ENCODE peak calls at places on chromosomes 4 and X, in five cellular contexts. J is HCT116, F is upper lobe of left lung, A is A549, T is heart left ventricle. C is an unnamed sample.

GRCh38 chrX:109992203-109992602 is 10.7 kb upstream of the TMEM164 start:
- ATAC-seq in F (no peak), J (no peak), T (peak), A (no peak), C (no peak)

GRCh38 chr4:19187104-19187503 is 1064.6 kb upstream of the SLIT2 start:
- ATAC-seq in F (no peak), T (no peak), J (no peak), A (no peak), C (no peak)

GRCh38 chr4:75016472-75016871 is 83.6 kb downstream of the PARM1 start:
- ATAC-seq in A (no peak), F (no peak), J (no peak), T (peak), C (no peak)

GRCh38 chr4:24704152-24704551 is 91.2 kb upstream of the SOD3 start:
- ATAC-seq in A (no peak), F (no peak), T (no peak), J (no peak), C (no peak)

GRCh38 chrX:94545722-94546121 is 871.7 kb downstream of the FAM133A start:
- ATAC-seq in T (no peak), F (no peak), J (no peak), A (no peak), C (no peak)

GRCh38 chr4:77007358-77008230 is 58.0 kb downstream of the SEPTIN11 start:
- ATAC-seq in J (no peak), T (peak), F (peak), A (no peak), C (peak)

GRCh38 chr4:144948421-144948820 is 149.6 kb downstream of the ANAPC10 start:
- ATAC-seq in T (no peak), J (no peak), A (no peak), F (no peak), C (no peak)

GRCh38 chrX:110132450-110133114 is 129.7 kb downstream of the TMEM164 start:
- ATAC-seq in F (no peak), A (no peak), T (no peak), J (no peak), C (no peak)

GRCh38 chr4:5857199-5857598 is 35.7 kb downstream of the CRMP1 start:
- ATAC-seq in J (no peak), T (no peak), A (no peak), F (no peak), C (no peak)

GRCh38 chr4:22090655-22091350 is 142.2 kb upstream of the KCNIP4 start:
- ATAC-seq in T (no peak), J (no peak), A (no peak), F (no peak), C (no peak)

GRCh38 chr4:24228692-24229091 is 338.8 kb upstream of the PPARGC1A start:
- ATAC-seq in T (no peak), J (no peak), F (no peak), A (no peak), C (no peak)

GRCh38 chr4:129322947-129323346 is 227.0 kb downstream of the C4orf33 start:
- ATAC-seq in T (no peak), F (no peak), A (no peak), J (no peak), C (no peak)

GRCh38 chrX:154459843-154460242 is 1.8 kb downstream of the PLXNA3 start:
- ATAC-seq in T (peak), J (no peak), A (peak), F (no peak), C (no peak)

GRCh38 chr4:156999175-156999517 is 27.5 kb upstream of the PDGFC start:
- ATAC-seq in T (peak), J (peak), F (peak), A (peak), C (peak)

GRCh38 chr4:61752617-61753016 is 552.5 kb downstream of the ADGRL3 start:
- ATAC-seq in J (no peak), A (no peak), F (no peak), T (no peak), C (no peak)

GRCh38 chr4:24213936-24214335 is 324.1 kb upstream of the PPARGC1A start:
- ATAC-seq in A (no peak), T (no peak), F (no peak), J (no peak), C (no peak)

GRCh38 chr4:163398238-163398637 is 54.5 kb downstream of the NPY5R start:
- ATAC-seq in A (no peak), J (no peak), F (no peak), T (no peak), C (no peak)

GRCh38 chrX:47629419-47630210 is at the start of gene CFP:
- ATAC-seq in A (no peak), F (peak), J (no peak), T (peak), C (peak)

GRCh38 chr4:55546633-55547460 is at the start of gene CLOCK:
- ATAC-seq in F (peak), T (peak), A (peak), J (peak), C (peak)
- TF ChIP-seq CTCF in F (peak), T (peak), A (no peak), J (peak), C (peak)

GRCh38 chrX:55451990-55452824 is at the start of gene MAGEH1:
- ATAC-seq in F (peak), T (peak), A (peak), J (no peak), C (peak)
- TF ChIP-seq POLR2A in F (peak), T (peak), A (peak), J (no peak), C (no peak)

GRCh38 chr4:133856736-133857355 is 344.7 kb downstream of the PABPC4L start:
- ATAC-seq in T (no peak), F (no peak), J (no peak), A (no peak), C (no peak)
- TF ChIP-seq CTCF in T (no peak), F (no peak), J (no peak), A (no peak), C (no peak)

DNA sequence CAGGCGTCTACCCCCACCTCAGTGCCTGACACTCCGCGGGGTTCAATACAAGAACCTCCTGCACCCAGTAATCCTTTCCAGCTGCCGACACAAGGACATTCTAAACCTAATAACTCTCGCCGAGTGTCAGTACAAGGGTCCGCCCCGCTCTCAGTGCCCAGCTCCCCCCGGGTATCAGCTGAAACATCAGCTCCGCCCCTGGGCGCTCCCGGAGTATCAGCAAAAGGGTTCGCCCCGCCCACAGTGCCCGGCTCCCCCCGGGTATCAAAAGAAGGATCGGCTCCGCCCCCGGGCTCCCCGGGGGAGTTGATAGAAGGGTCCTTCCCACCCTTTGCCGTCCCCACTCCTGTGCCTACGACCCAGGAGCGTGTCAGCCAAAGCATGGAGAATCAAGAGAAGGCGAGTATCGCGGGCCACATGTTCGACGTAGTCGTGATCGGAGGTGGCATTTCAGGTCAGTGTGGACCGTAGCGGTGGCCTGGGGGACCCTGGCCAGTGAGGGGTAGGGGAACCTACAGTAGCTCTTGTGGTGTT is at the start of gene MAOA:
- ATAC-seq in A (peak), F (peak), T (peak), J (peak), C (peak)
- TF ChIP-seq POLR2A in A (no peak), F (no peak), T (peak), J (no peak), C (peak)

GRCh38 chr4:154781983-154782293 is 866 bp downstream of the RBM46 start:
- ATAC-seq in T (no peak), A (no peak), J (no peak), F (no peak), C (no peak)

GRCh38 chr4:154781126-154781982 is at the start of gene RBM46:
- ATAC-seq in T (no peak), A (no peak), J (no peak), F (peak), C (no peak)

GRCh38 chr4:154779362-154779947 is 1.6 kb upstream of the RBM46 start:
- ATAC-seq in A (peak), J (peak), F (no peak), T (no peak), C (no peak)
- TF ChIP-seq CTCF in A (peak), J (peak), F (peak), T (peak), C (peak)

GRCh38 chr4:39044947-39045734 is 12.9 kb upstream of the TMEM156 start:
- ATAC-seq in T (peak), F (peak), A (peak), J (peak), C (peak)

GRCh38 chr4:39043058-39043696 is 11.0 kb upstream of the TMEM156 start:
- ATAC-seq in T (peak), A (peak), J (no peak), F (no peak), C (no peak)

GRCh38 chr4:39043697-39044363 is 11.6 kb upstream of the TMEM156 start:
- ATAC-seq in A (peak), J (no peak), T (peak), F (no peak), C (no peak)

GRCh38 chr4:39045791-39046221 is 13.6 kb upstream of the TMEM156 start:
- ATAC-seq in J (no peak), T (no peak), A (peak), F (no peak), C (no peak)

GRCh38 chr4:39044364-39044946 is 12.2 kb upstream of the TMEM156 start:
- ATAC-seq in J (peak), F (peak), A (peak), T (peak), C (peak)
- TF ChIP-seq POLR2A in J (no peak), F (peak), A (no peak), T (peak), C (no peak)

GRCh38 chr4:81407726-81408125 is 64.0 kb downstream of the RASGEF1B start:
- ATAC-seq in T (no peak), J (no peak), A (no peak), F (no peak), C (no peak)

GRCh38 chr4:81405900-81406401 is 65.8 kb downstream of the RASGEF1B start:
- ATAC-seq in A (peak), T (peak), J (peak), F (peak), C (peak)

GRCh38 chr4:81409836-81410235 is 61.9 kb downstream of the RASGEF1B start:
- ATAC-seq in T (no peak), J (no peak), F (no peak), A (no peak), C (no peak)

GRCh38 chr4:81408341-81408740 is 63.4 kb downstream of the RASGEF1B start:
- ATAC-seq in T (no peak), F (no peak), J (no peak), A (no peak), C (no peak)

GRCh38 chr4:81404294-81404693 is 67.4 kb downstream of the RASGEF1B start:
- ATAC-seq in A (no peak), T (no peak), J (no peak), F (no peak), C (no peak)
- TF ChIP-seq CTCF in A (no peak), T (no peak), J (peak), F (no peak), C (no peak)